ENCODE peak calls at places on chromosomes 6 and 20, in five cellular contexts. R, D, M, B and S are unnamed samples.

GRCh38 chr6:169956580-169956979 is 205.2 kb downstream of the ERMARD start:
- DNase-seq in D (peak), R (no peak), B (no peak), M (peak), S (no peak)

GRCh38 chr6:28542440-28543293 is 17.0 kb downstream of the GPX5 start:
- DNase-seq in D (no peak), M (no peak), R (peak), B (peak), S (peak)

GRCh38 chr6:109454483-109455160 is 950 bp downstream of the MICAL1 start:
- DNase-seq in D (peak), M (peak), R (peak), B (no peak), S (peak)

GRCh38 chr20:45392733-45393132 is 14.6 kb upstream of the TP53TG5 start:
- DNase-seq in M (no peak), B (no peak), R (no peak), D (no peak), S (no peak)

GRCh38 chr20:24781061-24781980 is 167.7 kb upstream of the CST7 start:
- DNase-seq in M (peak), R (no peak), D (no peak), B (no peak), S (no peak)

GRCh38 chr6:32153252-32153834 is 598 bp upstream of the PPT2 start:
- DNase-seq in M (peak), B (no peak), R (no peak), D (no peak), S (no peak)

GRCh38 chr20:219290-220115 is 7.6 kb upstream of the DEFB129 start:
- DNase-seq in D (no peak), M (no peak), B (peak), R (no peak), S (no peak)

GRCh38 chr6:170125447-170126300 is 165.2 kb downstream of the DLL1 start:
- DNase-seq in B (no peak), D (peak), M (peak), R (no peak), S (no peak)

GRCh38 chr6:155274533-155274932 is 10.7 kb downstream of the CLDN20 start:
- DNase-seq in B (no peak), D (peak), M (no peak), R (no peak), S (no peak)

GRCh38 chr6:160275511-160276003 is 16.9 kb upstream of the SLC22A2 start:
- DNase-seq in M (no peak), D (no peak), R (no peak), B (no peak), S (no peak)

GRCh38 chr20:3980260-3981131 is 34.9 kb downstream of the RNF24 start:
- DNase-seq in D (no peak), B (no peak), R (no peak), M (no peak), S (no peak)

GRCh38 chr6:32819729-32820128 is 2.9 kb upstream of the HLA-DOB start:
- DNase-seq in B (peak), R (no peak), D (peak), M (no peak), S (no peak)

GRCh38 chr20:9510926-9511325 is 3.5 kb upstream of the LAMP5 start:
- DNase-seq in D (no peak), B (no peak), M (no peak), R (no peak), S (peak)

GRCh38 chr6:11702039-11702795 is 76.4 kb downstream of the ADTRP start:
- DNase-seq in M (no peak), D (no peak), R (no peak), B (no peak), S (no peak)

GRCh38 chr20:56460459-56460858 is 8.0 kb upstream of the RTF2 start:
- DNase-seq in D (no peak), M (no peak), R (no peak), B (no peak), S (no peak)

GRCh38 chr6:137093183-137094069 is 48.7 kb upstream of the IL20RA start:
- DNase-seq in D (no peak), M (no peak), B (no peak), R (no peak), S (no peak)

GRCh38 chr20:9981834-9982233 is 53.0 kb upstream of the ANKEF1 start:
- DNase-seq in R (no peak), M (no peak), B (no peak), D (no peak), S (no peak)

GRCh38 chr20:51734876-51735499 is 33.2 kb downstream of the ATP9A start:
- DNase-seq in B (no peak), D (no peak), M (no peak), R (no peak), S (no peak)

GRCh38 chr20:45036044-45036755 is 64.7 kb downstream of the KCNS1 start:
- DNase-seq in D (no peak), R (no peak), B (peak), M (no peak), S (no peak)

GRCh38 chr6:85552652-85553051 is 41.0 kb downstream of the SNX14 start:
- DNase-seq in D (no peak), B (no peak), M (no peak), R (no peak), S (no peak)

GRCh38 chr6:151914475-151914874 is 107.0 kb downstream of the ESR1 start:
- DNase-seq in M (no peak), R (no peak), D (no peak), B (no peak), S (no peak)

GRCh38 chr6:90025418-90026089 is 131.3 kb downstream of the GJA10 start:
- DNase-seq in B (peak), M (no peak), R (no peak), D (no peak), S (no peak)

GRCh38 chr6:71446084-71446869 is 157.7 kb downstream of the OGFRL1 start:
- DNase-seq in R (no peak), M (no peak), B (no peak), D (no peak), S (peak)

GRCh38 chr6:135093578-135093977 is 39.0 kb upstream of the HBS1L start:
- DNase-seq in D (no peak), M (no peak), R (no peak), B (no peak), S (no peak)
- TF ChIP-seq POLR2AphosphoS5 in D (no peak), M (no peak), R (no peak), B (no peak), S (no peak)

GRCh38 chr6:46637145-46637544 is 15.5 kb downstream of the CYP39A1 start:
- DNase-seq in M (no peak), R (no peak), B (no peak), D (no peak), S (no peak)
- TF ChIP-seq POLR2AphosphoS5 in M (no peak), R (no peak), B (no peak), D (no peak), S (no peak)

DNA sequence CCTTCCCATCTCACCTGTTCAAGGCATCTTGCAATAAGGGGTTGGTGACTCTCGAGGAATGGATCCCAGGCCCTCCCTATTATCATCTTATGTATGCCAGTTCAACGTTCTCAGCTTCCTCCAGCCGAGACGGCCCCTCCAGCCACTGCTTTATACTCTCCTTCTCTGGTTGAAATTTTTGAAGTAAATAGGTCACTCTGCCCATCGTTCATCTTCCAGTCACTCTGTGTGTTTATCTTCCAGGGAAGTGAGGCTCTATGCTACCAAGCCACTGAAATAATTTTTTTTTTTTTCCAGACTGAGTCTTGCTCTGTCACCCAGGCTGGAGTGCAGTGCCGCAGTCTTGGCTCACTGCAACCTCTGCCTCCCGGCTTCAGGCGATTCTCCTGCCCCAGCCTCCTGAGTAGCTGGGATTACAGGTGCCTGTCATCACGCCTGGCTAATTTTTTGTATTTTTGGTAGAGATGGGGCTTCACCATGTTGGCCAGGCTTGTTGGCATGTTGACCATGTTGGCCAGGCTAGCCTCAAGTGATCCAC is 17.0 kb downstream of the PTPN1 start:
- DNase-seq in M (no peak), B (no peak), R (no peak), D (no peak), S (no peak)
- TF ChIP-seq POLR2AphosphoS5 in M (no peak), B (no peak), R (no peak), D (no peak), S (no peak)

GRCh38 chr6:41733707-41734665 is 1.4 kb downstream of the TFEB start:
- DNase-seq in M (peak), R (peak), D (peak), B (peak), S (peak)
- TF ChIP-seq POLR2AphosphoS5 in M (peak), R (no peak), D (no peak), B (peak), S (peak)

DNA sequence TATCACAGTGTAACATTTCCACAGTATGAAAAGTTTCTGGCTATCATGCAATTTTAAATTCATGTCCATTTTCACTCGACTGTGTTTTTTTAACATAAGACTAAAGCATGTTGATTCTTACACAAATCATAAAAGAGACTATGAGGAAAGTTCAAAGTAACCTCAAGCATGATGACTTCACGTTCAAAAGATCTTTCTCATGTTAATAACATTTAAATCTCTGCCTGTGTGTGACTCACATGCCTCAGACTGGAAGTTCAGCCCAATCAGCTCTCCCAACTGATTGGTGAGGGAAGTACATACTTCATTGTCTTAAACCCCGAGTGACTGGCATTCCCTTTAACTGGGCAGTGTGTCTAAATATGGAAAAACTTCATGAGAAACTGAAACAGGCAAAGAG is 37.4 kb downstream of the ATXN1 start:
- DNase-seq in R (no peak), D (no peak), B (peak), M (no peak), S (no peak)
- TF ChIP-seq POLR2AphosphoS5 in R (no peak), D (no peak), B (peak), M (peak), S (no peak)